ENCODE peak calls at places on chromosome 5, in seven cellular contexts. K is DMS 273 treated with DMSO at 0.1 percent for 48 hours, N is amygdala, Q is amniotic stem cell, U is posterior cingulate gyrus, T is kidney, H is iris pigment epithelial cell. A is an unnamed sample.

GRCh38 chr5:42396111-42396510 is 27.1 kb upstream of the GHR start:
- DNase-seq in U (peak), T (no peak), Q (no peak), N (no peak), K (no peak), H (no peak), A (no peak)

GRCh38 chr5:11904270-11904906 is at the start of gene CTNND2:
- DNase-seq in U (peak), T (no peak), Q (no peak), K (peak), N (peak), H (peak), A (peak)

GRCh38 chr5:150559701-150560100 is 51.8 kb downstream of the NDST1 start:
- DNase-seq in N (no peak), T (no peak), K (no peak), U (no peak), Q (no peak), H (peak), A (no peak)

GRCh38 chr5:24385070-24385469 is 259.7 kb downstream of the CDH10 start:
- DNase-seq in U (no peak), H (no peak), Q (no peak), T (no peak), N (no peak), K (no peak), A (no peak)

GRCh38 chr5:79287907-79288306 is 52.0 kb downstream of the JMY start:
- DNase-seq in U (no peak), H (no peak), N (no peak), Q (no peak), K (no peak), T (no peak), A (no peak)

GRCh38 chr5:10133830-10134229 is 115.9 kb downstream of the ATPSCKMT start:
- DNase-seq in N (no peak), T (no peak), U (no peak), K (no peak), Q (no peak), H (no peak), A (no peak)

GRCh38 chr5:5183192-5183699 is 43.1 kb downstream of the ADAMTS16 start:
- DNase-seq in U (no peak), H (no peak), T (no peak), Q (no peak), N (no peak), K (no peak), A (no peak)

GRCh38 chr5:179827684-179828083 is 7.0 kb downstream of the SQSTM1 start:
- DNase-seq in U (no peak), T (peak), H (peak), Q (no peak), K (no peak), N (no peak), A (no peak)

GRCh38 chr5:9562101-9562500 is 16.2 kb upstream of the SEMA5A start:
- DNase-seq in Q (no peak), K (no peak), T (no peak), H (peak), N (no peak), U (no peak), A (no peak)

GRCh38 chr5:141127305-141127704 is 5.7 kb downstream of the PCDHB4 start:
- DNase-seq in K (no peak), H (no peak), U (no peak), Q (no peak), N (no peak), T (no peak), A (no peak)

GRCh38 chr5:150498501-150498900 is 9.4 kb upstream of the NDST1 start:
- DNase-seq in K (no peak), N (no peak), U (no peak), Q (no peak), H (no peak), T (no peak), A (no peak)

GRCh38 chr5:135322744-135323143 is 76.3 kb downstream of the MACROH2A1 start:
- DNase-seq in H (no peak), U (no peak), N (no peak), T (no peak), K (no peak), Q (no peak), A (no peak)

GRCh38 chr5:140672455-140673186 is 755 bp downstream of the DND1 start:
- DNase-seq in T (peak), U (peak), N (no peak), Q (no peak), H (peak), K (no peak), A (no peak)

GRCh38 chr5:154542000-154542399 is 64.0 kb upstream of the HAND1 start:
- DNase-seq in U (no peak), H (no peak), T (no peak), K (no peak), N (no peak), Q (no peak), A (no peak)

GRCh38 chr5:149434162-149435014 is 55.3 kb upstream of the IL17B start:
- DNase-seq in H (peak), Q (peak), K (no peak), N (no peak), T (no peak), U (peak), A (no peak)

GRCh38 chr5:140267201-140267540 is 35.7 kb downstream of the PFDN1 start:
- DNase-seq in T (no peak), K (no peak), N (no peak), U (no peak), H (no peak), Q (no peak), A (no peak)

GRCh38 chr5:150506571-150507282 is 1.2 kb upstream of the NDST1 start:
- DNase-seq in K (no peak), H (no peak), Q (no peak), U (no peak), N (no peak), T (no peak), A (no peak)

GRCh38 chr5:176474476-176474875 is 26.3 kb downstream of the FAF2 start:
- DNase-seq in K (no peak), N (no peak), T (no peak), H (peak), U (no peak), Q (no peak), A (no peak)

GRCh38 chr5:122287101-122287500 is 24.9 kb upstream of the SNCAIP start:
- DNase-seq in K (no peak), H (no peak), Q (no peak), N (no peak), T (no peak), U (no peak), A (no peak)

GRCh38 chr5:173751266-173751600 is 134.8 kb upstream of the BOD1 start:
- DNase-seq in Q (no peak), U (no peak), N (no peak), K (no peak), T (no peak), H (no peak), A (no peak)

GRCh38 chr5:34517249-34517648 is 138.9 kb upstream of the RAI14 start:
- DNase-seq in T (no peak), K (no peak), H (peak), N (no peak), U (no peak), Q (no peak), A (no peak)

GRCh38 chr5:41510176-41510831 is at the start of gene PLCXD3:
- DNase-seq in N (peak), K (no peak), U (peak), Q (no peak), T (peak), H (no peak), A (no peak)

GRCh38 chr5:150377964-150378694 is 20.6 kb downstream of the TCOF1 start:
- DNase-seq in H (peak), N (no peak), U (no peak), T (no peak), K (no peak), Q (peak), A (no peak)

GRCh38 chr5:133383580-133383939 is 228.8 kb downstream of the FSTL4 start:
- DNase-seq in H (no peak), K (no peak), N (no peak), U (no peak), Q (no peak), T (no peak), A (no peak)

GRCh38 chr5:179266291-179267070 is 78.8 kb downstream of the ADAMTS2 start:
- DNase-seq in K (no peak), Q (no peak), N (no peak), U (peak), H (no peak), T (no peak), A (no peak)

GRCh38 chr5:90558344-90559192 is at the start of gene ADGRV1:
- DNase-seq in N (peak), Q (no peak), H (peak), U (peak), K (peak), T (peak), A (peak)

A was measured in cerebellar nuclear complex.